ENCODE peak calls at places on chromosome 21, in four cellular contexts. One of them, this sample, is unnamed.

GRCh38 chr21:39634507-39634906 is 21.8 kb downstream of the B3GALT5 start:
- DNase-seq in NB4: no peak
- DNase-seq in uterus: no peak
- DNase-seq in body of pancreas: no peak
- DNase-seq in this sample: no peak

GRCh38 chr21:38495242-38495641 is 3.0 kb downstream of the ERG start:
- DNase-seq in NB4: no peak
- DNase-seq in uterus: no peak
- DNase-seq in body of pancreas: no peak
- DNase-seq in this sample: no peak

GRCh38 chr21:19648376-19648775 is 1244.8 kb upstream of the TMPRSS15 start:
- DNase-seq in NB4: no peak
- DNase-seq in uterus: no peak
- DNase-seq in body of pancreas: no peak
- DNase-seq in this sample: no peak

GRCh38 chr21:16911166-16911607 is 601.7 kb upstream of the CXADR start:
- DNase-seq in NB4: no peak
- DNase-seq in uterus: no peak
- DNase-seq in body of pancreas: no peak
- DNase-seq in this sample: no peak

GRCh38 chr21:25717491-25718139 is 17.1 kb downstream of the ATP5PF start:
- DNase-seq in NB4: peak; percentile 7
- DNase-seq in uterus: no peak
- DNase-seq in body of pancreas: no peak
- DNase-seq in this sample: peak; percentile 68

GRCh38 chr21:44300262-44300959 is 558 bp downstream of the PFKL start:
- DNase-seq in NB4: peak; percentile 72
- DNase-seq in uterus: peak; percentile 70
- DNase-seq in body of pancreas: peak; percentile 71
- DNase-seq in this sample: peak; percentile 58

GRCh38 chr21:44657635-44658183 is at the start of gene KRTAP12-3:
- DNase-seq in NB4: no peak
- DNase-seq in uterus: no peak
- DNase-seq in body of pancreas: no peak
- DNase-seq in this sample: no peak

GRCh38 chr21:29265690-29266479 is 32.8 kb upstream of the BACH1 start:
- DNase-seq in NB4: peak; percentile 55
- DNase-seq in uterus: no peak
- DNase-seq in body of pancreas: no peak
- DNase-seq in this sample: no peak

GRCh38 chr21:38306833-38307232 is 50.0 kb downstream of the KCNJ15 start:
- DNase-seq in NB4: no peak
- DNase-seq in uterus: no peak
- DNase-seq in body of pancreas: no peak
- DNase-seq in this sample: no peak

GRCh38 chr21:28442624-28443023 is 550.1 kb downstream of the LTN1 start:
- DNase-seq in NB4: no peak
- DNase-seq in uterus: no peak
- DNase-seq in body of pancreas: no peak
- DNase-seq in this sample: no peak

GRCh38 chr21:17925900-17926299 is 106.7 kb upstream of the C21orf91 start:
- DNase-seq in NB4: peak; percentile 20
- DNase-seq in uterus: no peak
- DNase-seq in body of pancreas: no peak
- DNase-seq in this sample: peak; percentile 18

GRCh38 chr21:36784942-36785341 is 86.0 kb downstream of the SIM2 start:
- DNase-seq in NB4: no peak
- DNase-seq in uterus: no peak
- DNase-seq in body of pancreas: no peak
- DNase-seq in this sample: no peak

GRCh38 chr21:37407719-37408455 is 41.3 kb downstream of the DYRK1A start:
- DNase-seq in NB4: no peak
- DNase-seq in uterus: no peak
- DNase-seq in body of pancreas: no peak
- DNase-seq in this sample: no peak

GRCh38 chr21:39006653-39007417 is 176.4 kb downstream of the PSMG1 start:
- DNase-seq in NB4: peak; percentile 68
- DNase-seq in uterus: peak; percentile 46
- DNase-seq in body of pancreas: no peak
- DNase-seq in this sample: no peak

GRCh38 chr21:32521736-32522360 is 63.5 kb downstream of the TCP10L start:
- DNase-seq in NB4: no peak
- DNase-seq in uterus: no peak
- DNase-seq in body of pancreas: no peak
- DNase-seq in this sample: no peak

GRCh38 chr21:33401617-33401967 is 1.6 kb upstream of the IFNGR2 start:
- DNase-seq in NB4: peak; percentile 80
- DNase-seq in uterus: no peak
- DNase-seq in body of pancreas: no peak
- DNase-seq in this sample: no peak

GRCh38 chr21:36320421-36321324 is 676 bp downstream of the MORC3 start:
- DNase-seq in NB4: peak; percentile 83
- DNase-seq in uterus: no peak
- DNase-seq in body of pancreas: peak; percentile 53
- DNase-seq in this sample: peak; percentile 99

GRCh38 chr21:14513772-14514171 is 32.3 kb downstream of the SAMSN1 start:
- DNase-seq in NB4: no peak
- DNase-seq in uterus: no peak
- DNase-seq in body of pancreas: no peak
- DNase-seq in this sample: no peak
- TF ChIP-seq POLR2A in NB4: no peak
- TF ChIP-seq POLR2A in uterus: no peak
- TF ChIP-seq POLR2A in body of pancreas: no peak
- TF ChIP-seq POLR2A in this sample: no peak

DNA sequence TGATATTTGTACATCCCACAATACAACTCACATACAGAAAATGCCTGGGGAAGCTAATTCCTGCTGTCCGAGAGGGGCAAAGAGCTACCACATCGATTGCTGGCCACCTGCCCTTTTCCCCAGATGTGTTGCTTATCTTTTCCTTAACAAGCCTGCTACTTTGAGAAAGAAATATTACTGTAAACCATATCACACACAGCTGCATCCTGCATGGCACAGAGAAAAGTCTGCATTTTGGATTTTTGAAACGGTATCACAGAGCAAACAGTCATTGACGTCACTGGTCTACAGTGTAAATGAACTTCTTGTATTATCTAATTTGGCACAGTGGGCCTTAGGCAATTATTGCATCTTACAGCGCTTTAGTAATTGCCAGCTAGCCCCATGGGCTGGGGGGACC is 164.7 kb downstream of the CLIC6 start:
- DNase-seq in NB4: no peak
- DNase-seq in uterus: no peak
- DNase-seq in body of pancreas: no peak
- DNase-seq in this sample: no peak
- TF ChIP-seq POLR2A in NB4: no peak
- TF ChIP-seq POLR2A in uterus: no peak
- TF ChIP-seq POLR2A in body of pancreas: no peak
- TF ChIP-seq POLR2A in this sample: no peak

DNA sequence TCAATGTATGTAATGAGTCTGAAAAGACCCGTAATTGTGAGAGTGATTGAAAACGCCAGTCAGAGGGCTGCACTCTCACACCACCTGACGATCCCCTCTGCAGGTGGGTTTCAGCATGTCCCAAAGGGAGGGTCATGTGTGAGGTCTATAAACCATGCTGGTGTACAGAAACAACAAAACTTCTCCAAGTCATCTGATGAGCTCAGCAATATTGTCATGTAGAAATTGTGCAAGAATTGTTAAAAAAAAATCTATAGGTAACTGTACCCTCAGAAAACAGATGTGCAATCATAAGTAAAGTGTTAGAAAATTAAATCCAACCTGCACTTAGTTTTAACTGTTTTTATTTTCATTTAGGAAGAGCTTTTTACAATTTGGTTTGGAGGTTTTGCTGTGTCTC is 152.5 kb downstream of the PCBP3 start:
- DNase-seq in NB4: no peak
- DNase-seq in uterus: no peak
- DNase-seq in body of pancreas: no peak
- DNase-seq in this sample: no peak
- TF ChIP-seq POLR2A in NB4: no peak
- TF ChIP-seq POLR2A in uterus: no peak
- TF ChIP-seq POLR2A in body of pancreas: no peak
- TF ChIP-seq POLR2A in this sample: no peak

GRCh38 chr21:41443562-41443961 is 17.5 kb downstream of the MX1 start:
- DNase-seq in NB4: no peak
- DNase-seq in uterus: no peak
- DNase-seq in body of pancreas: no peak
- DNase-seq in this sample: no peak

GRCh38 chr21:41447356-41447755 is 21.3 kb downstream of the MX1 start:
- DNase-seq in NB4: no peak
- DNase-seq in uterus: no peak
- DNase-seq in body of pancreas: no peak
- DNase-seq in this sample: no peak

GRCh38 chr21:41446571-41446970 is 20.5 kb downstream of the MX1 start:
- DNase-seq in NB4: no peak
- DNase-seq in uterus: no peak
- DNase-seq in body of pancreas: no peak
- DNase-seq in this sample: no peak

GRCh38 chr21:41444703-41445464 is 18.8 kb downstream of the MX1 start:
- DNase-seq in NB4: no peak
- DNase-seq in uterus: no peak
- DNase-seq in body of pancreas: no peak
- DNase-seq in this sample: no peak

GRCh38 chr21:41445465-41445862 is 19.4 kb downstream of the MX1 start:
- DNase-seq in NB4: no peak
- DNase-seq in uterus: no peak
- DNase-seq in body of pancreas: no peak
- DNase-seq in this sample: no peak
- TF ChIP-seq POLR2A in NB4: no peak
- TF ChIP-seq POLR2A in uterus: no peak
- TF ChIP-seq POLR2A in body of pancreas: no peak
- TF ChIP-seq POLR2A in this sample: no peak

GRCh38 chr21:41428311-41428710 is 2.3 kb downstream of the MX1 start:
- DNase-seq in NB4: no peak
- DNase-seq in uterus: no peak
- DNase-seq in body of pancreas: no peak
- DNase-seq in this sample: no peak
- TF ChIP-seq POLR2A in NB4: no peak
- TF ChIP-seq POLR2A in uterus: no peak
- TF ChIP-seq POLR2A in body of pancreas: no peak
- TF ChIP-seq POLR2A in this sample: no peak

GRCh38 chr21:22063140-22063539 is 1064.9 kb downstream of the NCAM2 start:
- DNase-seq in NB4: no peak
- DNase-seq in uterus: no peak
- DNase-seq in body of pancreas: no peak
- DNase-seq in this sample: no peak

GRCh38 chr21:22056904-22057303 is 1058.7 kb downstream of the NCAM2 start:
- DNase-seq in NB4: no peak
- DNase-seq in uterus: no peak
- DNase-seq in body of pancreas: no peak
- DNase-seq in this sample: no peak

DNA sequence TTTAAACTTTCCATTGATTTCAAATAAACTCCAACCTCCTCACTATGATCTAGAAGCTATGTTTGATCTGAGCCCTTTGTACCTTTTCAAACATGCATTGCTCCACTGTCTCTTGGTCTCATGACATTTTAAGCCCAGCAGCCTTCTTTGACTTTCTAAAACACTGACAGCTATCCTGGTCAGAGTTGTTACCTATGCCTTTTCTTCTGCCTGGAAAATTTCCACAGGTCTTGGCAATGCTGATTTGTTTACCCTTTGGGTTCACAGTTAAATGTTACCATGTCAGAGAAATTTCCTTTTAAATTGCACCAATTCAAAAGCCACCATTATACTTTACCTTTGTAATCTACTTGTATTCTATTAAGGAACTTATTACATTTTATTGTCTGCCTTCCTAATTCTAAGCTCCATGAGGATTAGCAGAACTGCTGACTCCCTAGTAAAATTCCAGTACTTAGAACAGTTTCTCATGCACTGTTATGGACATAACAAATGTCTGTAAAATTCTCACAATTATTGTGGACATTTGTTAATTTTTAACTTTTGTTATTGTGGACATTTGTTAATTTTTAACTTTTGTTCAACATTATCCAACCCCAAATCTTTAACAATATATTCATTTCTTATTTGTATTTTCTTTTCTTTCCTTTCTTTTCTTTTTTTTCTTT is 1064.4 kb downstream of the NCAM2 start:
- DNase-seq in NB4: no peak
- DNase-seq in uterus: no peak
- DNase-seq in body of pancreas: no peak
- DNase-seq in this sample: no peak
- TF ChIP-seq POLR2A in NB4: no peak
- TF ChIP-seq POLR2A in uterus: no peak
- TF ChIP-seq POLR2A in body of pancreas: no peak
- TF ChIP-seq POLR2A in this sample: no peak

DNA sequence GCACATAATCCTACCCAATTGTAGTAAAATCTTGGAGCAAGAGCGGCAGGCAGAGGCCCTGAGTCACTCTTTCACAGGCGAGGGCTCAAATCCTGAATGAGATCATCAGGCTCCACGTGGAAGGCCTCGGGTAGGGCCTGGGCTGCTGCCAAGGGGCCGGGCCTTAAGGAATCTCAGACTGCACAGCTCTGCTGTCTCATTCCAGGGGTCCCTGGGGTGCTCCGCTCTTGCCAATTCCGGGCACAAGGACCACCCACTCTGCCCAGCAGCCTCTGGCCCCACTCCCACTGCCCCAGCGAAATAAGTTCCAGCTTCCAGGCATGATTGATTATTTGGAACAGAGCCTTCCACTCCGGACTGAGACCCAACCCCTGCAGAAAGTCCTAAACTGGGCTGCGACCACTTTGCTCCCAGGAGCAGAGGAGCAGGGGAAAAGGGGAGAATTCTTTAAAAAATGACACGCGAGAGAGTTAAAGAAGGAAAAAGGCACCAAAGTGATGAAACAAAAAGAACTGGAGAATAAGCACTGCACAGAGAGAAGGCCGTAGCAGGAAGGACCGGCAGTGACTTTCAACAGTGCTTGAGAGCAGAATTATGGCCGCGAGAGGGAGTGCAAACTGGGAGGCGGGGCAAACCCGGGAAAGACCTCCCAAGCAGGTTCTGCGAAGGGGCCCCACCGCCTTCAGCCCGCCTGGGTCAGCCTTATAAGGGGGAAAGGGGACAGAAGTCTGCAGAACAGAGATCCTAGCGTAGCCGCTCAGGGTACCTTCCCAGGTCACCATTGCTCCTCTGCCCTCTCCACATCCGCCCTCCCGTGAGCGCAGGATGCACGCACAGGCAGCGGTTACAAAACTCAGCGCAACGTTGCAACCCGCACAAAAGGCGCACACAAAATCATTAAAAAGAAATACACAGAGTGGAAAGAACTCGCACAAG is 2.0 kb downstream of the ADAMTS1 start:
- DNase-seq in NB4: no peak
- DNase-seq in uterus: peak; percentile 95
- DNase-seq in body of pancreas: peak; percentile 91
- DNase-seq in this sample: no peak
- TF ChIP-seq POLR2A in NB4: no peak
- TF ChIP-seq POLR2A in uterus: peak; percentile 52
- TF ChIP-seq POLR2A in body of pancreas: no peak
- TF ChIP-seq POLR2A in this sample: no peak